ENCODE peak calls at places on chromosomes 7 and 10, in six cellular contexts. G is RWPE1, A is A549, M is AG04450, B is progenitor cell of endocrine pancreas, O is nephron progenitor cell. P is an unnamed sample.

GRCh38 chr10:126235091-126235978 is 152.9 kb downstream of the ADAM12 start:
- DNase-seq in O (no peak), A (no peak), B (no peak), G (no peak), M (no peak), P (no peak)

GRCh38 chr7:134014935-134015334 is 112.2 kb upstream of the LRGUK start:
- DNase-seq in O (no peak), M (no peak), B (no peak), A (no peak), G (no peak), P (no peak)

GRCh38 chr7:8204674-8205377 is 57.1 kb downstream of the ICA1 start:
- DNase-seq in G (no peak), A (no peak), M (no peak), B (no peak), O (no peak), P (no peak)

GRCh38 chr10:51804861-51805260 is 105.5 kb upstream of the CSTF2T start:
- DNase-seq in O (no peak), M (peak), B (no peak), A (no peak), G (peak), P (no peak)

GRCh38 chr10:52082307-52082706 is 231.8 kb upstream of the DKK1 start:
- DNase-seq in M (no peak), B (no peak), G (no peak), O (no peak), A (no peak), P (no peak)

GRCh38 chr10:31754803-31755624 is 173.6 kb downstream of the ARHGAP12 start:
- DNase-seq in O (no peak), M (no peak), A (peak), B (no peak), G (no peak), P (no peak)

GRCh38 chr10:76150139-76150885 is 718.9 kb downstream of the LRMDA start:
- DNase-seq in A (no peak), O (peak), M (no peak), B (peak), G (peak), P (peak)

GRCh38 chr7:11818281-11818680 is 13.7 kb downstream of the THSD7A start:
- DNase-seq in G (no peak), B (no peak), M (no peak), A (peak), O (no peak), P (no peak)

GRCh38 chr7:104790440-104790839 is 223.6 kb upstream of the KMT2E start:
- DNase-seq in M (no peak), B (no peak), O (no peak), G (no peak), A (no peak), P (no peak)

GRCh38 chr7:149855368-149856305 is 17.5 kb downstream of the ZNF862 start:
- DNase-seq in B (no peak), O (no peak), A (no peak), M (no peak), G (peak), P (no peak)

GRCh38 chr10:106355450-106355849 is 809.1 kb downstream of the SORCS1 start:
- DNase-seq in O (peak), G (no peak), A (no peak), M (no peak), B (no peak), P (no peak)
- TF ChIP-seq CTCF in O (no peak), G (no peak), A (no peak), M (peak), B (peak), P (peak)

GRCh38 chr10:113053091-113053490 is 103.0 kb downstream of the TCF7L2 start:
- DNase-seq in O (no peak), G (no peak), M (no peak), A (no peak), B (no peak), P (no peak)

GRCh38 chr10:113051456-113051855 is 101.4 kb downstream of the TCF7L2 start:
- DNase-seq in G (no peak), B (no peak), A (no peak), M (no peak), O (no peak), P (no peak)

GRCh38 chr10:113053881-113054280 is 103.8 kb downstream of the TCF7L2 start:
- DNase-seq in B (no peak), M (no peak), O (no peak), G (no peak), A (no peak), P (no peak)

GRCh38 chr10:113049881-113050280 is 99.8 kb downstream of the TCF7L2 start:
- DNase-seq in G (no peak), B (no peak), O (no peak), M (no peak), A (no peak), P (no peak)

DNA sequence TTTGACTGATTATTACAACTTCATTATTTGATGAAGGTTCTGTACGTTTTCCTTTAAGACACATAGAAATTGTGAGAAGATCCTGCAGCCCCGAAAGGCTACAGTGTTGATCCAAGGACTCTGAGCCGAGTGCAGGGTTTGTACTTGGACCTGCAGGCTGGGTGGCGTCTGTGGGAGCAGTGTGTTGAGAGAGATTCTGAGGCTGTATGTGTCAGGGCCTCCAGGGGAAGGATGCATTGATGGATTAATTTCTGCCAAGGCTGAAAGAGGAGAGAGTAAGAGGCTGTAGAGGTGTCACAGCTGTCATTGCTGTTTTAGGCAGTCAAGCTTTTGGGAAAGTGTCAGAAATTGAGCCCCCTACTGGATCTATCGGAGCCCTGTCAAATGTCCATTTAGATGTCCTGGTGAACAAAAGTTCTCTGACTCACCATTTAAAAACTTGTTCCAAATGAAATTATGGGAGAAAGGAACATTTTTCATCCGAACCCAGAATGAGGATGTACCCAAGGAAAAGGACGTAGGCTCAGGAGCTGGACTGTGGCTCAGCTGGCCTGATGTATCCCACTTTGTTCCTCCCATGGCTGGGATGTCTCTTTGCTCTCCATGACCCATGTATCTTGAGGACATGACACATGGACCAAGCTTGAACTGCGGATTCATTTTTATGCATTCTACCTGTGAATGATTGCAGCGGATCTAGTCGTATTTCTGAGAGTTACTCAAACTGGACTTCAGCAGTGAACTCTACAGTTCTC is 102.2 kb downstream of the TCF7L2 start:
- DNase-seq in B (no peak), M (no peak), O (no peak), G (no peak), A (no peak), P (no peak)
- TF ChIP-seq CTCF in B (peak), M (peak), O (peak), G (no peak), A (peak), P (peak)

GRCh38 chr10:47104101-47104707 is 193.0 kb downstream of the PTPN20 start:
- DNase-seq in G (no peak), M (peak), B (no peak), O (no peak), A (no peak), P (no peak)
- TF ChIP-seq CTCF in G (no peak), M (no peak), B (no peak), O (no peak), A (no peak), P (no peak)

DNA sequence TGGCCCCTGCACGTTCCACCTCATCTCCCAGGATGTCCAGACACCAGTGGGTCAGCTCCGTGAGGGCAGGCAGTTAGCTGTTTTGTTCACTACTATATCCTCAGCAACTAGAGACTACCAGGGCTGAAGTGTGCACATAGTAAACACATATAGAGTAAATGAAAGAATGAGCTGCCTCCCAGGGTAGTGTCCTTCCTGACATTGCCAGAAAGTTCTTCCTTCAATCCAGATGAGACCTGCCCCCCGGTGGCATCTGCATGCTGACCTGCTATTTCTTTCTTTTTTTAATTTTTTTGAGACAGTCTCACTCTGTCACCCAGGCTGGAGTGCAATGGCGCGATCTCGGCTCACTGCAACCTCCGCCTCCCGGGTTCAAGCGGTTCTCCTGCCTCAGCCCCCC is 14.0 kb upstream of the ARPC1A start:
- DNase-seq in M (no peak), G (no peak), B (no peak), O (no peak), A (no peak), P (no peak)
- TF ChIP-seq CTCF in M (no peak), G (no peak), B (no peak), O (no peak), A (no peak), P (no peak)

P was measured in neural crest cell.